ENCODE peak calls at places on chromosomes 5 and 9, in nine cellular contexts. D is anterior cingulate cortex; W is neural crest cell; T is NCI-H1930; M is GM04503; U is cerebellum; N is GM12892; X is activated CD8-positive, alpha-beta T cell treated with anti-CD3 and anti-CD28 coated beads for 36 hours; H is stimulated activated CD4-positive, alpha-beta T cell treated with anti-CD3 and anti-CD28 coated beads, Interleukin-4, amount 100 ng/mL, for 4 hours. S is an unnamed sample.
A peak's percentile ranks its signal among the peaks of the same experiment; 100 is the strongest.

GRCh38 chr5:32753051-32753450 is 41.9 kb downstream of the NPR3 start:
- DNase-seq in N (no peak), D (no peak), M (peak; percentile 54), U (no peak), H (no peak), X (no peak), W (no peak), T (no peak), S (no peak)

GRCh38 chr5:133205204-133205603 is 153.4 kb downstream of the HSPA4 start:
- DNase-seq in U (no peak), N (no peak), T (no peak), M (no peak), X (no peak), H (no peak), W (no peak), D (no peak), S (no peak)

GRCh38 chr5:64834037-64834436 is 65.3 kb downstream of the CWC27 start:
- DNase-seq in N (no peak), M (no peak), X (no peak), H (no peak), U (no peak), T (no peak), W (no peak), D (no peak), S (no peak)

GRCh38 chr5:159763564-159763963 is 152.7 kb upstream of the ADRA1B start:
- DNase-seq in D (no peak), U (no peak), H (no peak), W (no peak), M (no peak), X (no peak), T (no peak), N (no peak), S (no peak)

GRCh38 chr9:119963798-119964372 is 594.6 kb upstream of the BRINP1 start:
- DNase-seq in T (no peak), U (no peak), H (no peak), D (no peak), W (no peak), N (no peak), M (peak; percentile 93), X (no peak), S (peak; percentile 21)

GRCh38 chr9:36046923-36047322 is 10.2 kb downstream of the RECK start:
- DNase-seq in W (no peak), X (no peak), D (no peak), H (no peak), T (no peak), M (no peak), N (no peak), U (no peak), S (no peak)

GRCh38 chr5:43416988-43417394 is 4.8 kb upstream of the CCL28 start:
- DNase-seq in H (no peak), M (no peak), D (no peak), T (no peak), W (no peak), U (no peak), X (no peak), N (no peak), S (no peak)

GRCh38 chr5:134070979-134071849 is 43.3 kb upstream of the TCF7 start:
- DNase-seq in X (peak; percentile 69), N (peak; percentile 36), D (no peak), U (no peak), W (peak; percentile 51), M (no peak), T (no peak), H (peak; percentile 25), S (no peak)

GRCh38 chr9:127444921-127445850 is 6.0 kb downstream of the RPL12 start:
- DNase-seq in X (no peak), N (no peak), U (no peak), D (no peak), M (no peak), T (no peak), H (no peak), W (no peak), S (peak; percentile 60)

GRCh38 chr5:77302247-77302646 is 91.8 kb downstream of the PDE8B start:
- DNase-seq in X (no peak), W (no peak), M (no peak), N (no peak), T (no peak), D (no peak), H (no peak), U (no peak), S (no peak)

GRCh38 chr9:1870915-1871314 is 144.2 kb upstream of the SMARCA2 start:
- DNase-seq in H (no peak), M (no peak), N (no peak), W (no peak), D (no peak), T (no peak), U (peak; percentile 41), X (no peak), S (peak; percentile 48)

GRCh38 chr5:111478898-111479297 is 33.4 kb downstream of the STARD4 start:
- DNase-seq in D (no peak), H (no peak), W (no peak), U (no peak), T (no peak), M (no peak), X (no peak), N (no peak), S (no peak)

GRCh38 chr9:120715331-120715924 is 1.2 kb upstream of the MEGF9 start:
- DNase-seq in D (peak; percentile 34), X (peak; percentile 9), U (no peak), W (peak; percentile 44), N (no peak), M (peak; percentile 49), H (no peak), T (no peak), S (peak; percentile 50)

GRCh38 chr9:28909526-28909925 is 1336.2 kb upstream of the C9orf72 start:
- DNase-seq in T (no peak), M (no peak), H (no peak), W (no peak), D (no peak), X (no peak), U (no peak), N (no peak), S (no peak)

GRCh38 chr9:88996046-88997005 is 5.1 kb downstream of the S1PR3 start:
- DNase-seq in D (no peak), H (no peak), M (no peak), W (no peak), T (no peak), X (no peak), U (no peak), N (no peak), S (no peak)

GRCh38 chr5:21882363-21882762 is 970.8 kb downstream of the CDH12 start:
- DNase-seq in T (no peak), H (no peak), M (no peak), U (no peak), N (no peak), W (no peak), D (no peak), X (no peak), S (no peak)

S was measured in cerebellar cortex.